ENCODE peak calls at places on chromosomes 5 and 9, in five cellular contexts. O, L, M, X and K are unnamed samples.

GRCh38 chr5:103667068-103667467 is 104.5 kb upstream of the NUDT12 start:
- DNase-seq in O (no peak), L (peak), M (no peak), X (peak), K (no peak)

GRCh38 chr9:38018964-38019602 is 49.9 kb downstream of the SHB start:
- DNase-seq in O (no peak), L (no peak), M (peak), X (peak), K (no peak)

GRCh38 chr5:84301535-84301934 is 83.1 kb downstream of the EDIL3 start:
- DNase-seq in O (no peak), L (no peak), M (no peak), X (no peak), K (no peak)

GRCh38 chr5:110165366-110165765 is 475.6 kb downstream of the MAN2A1 start:
- DNase-seq in O (no peak), L (no peak), M (no peak), X (no peak), K (no peak)

GRCh38 chr5:89133975-89134374 is 251.0 kb upstream of the MEF2C start:
- DNase-seq in O (no peak), L (no peak), M (no peak), X (no peak), K (no peak)

GRCh38 chr9:113903514-113904077 is 27.5 kb downstream of the ZNF618 start:
- DNase-seq in O (no peak), L (no peak), M (no peak), X (no peak), K (no peak)

GRCh38 chr5:79878721-79879336 is 112.2 kb downstream of the MTX3 start:
- DNase-seq in O (peak), L (no peak), M (no peak), X (peak), K (peak)

GRCh38 chr5:61052870-61053269 is 107.9 kb downstream of the NDUFAF2 start:
- DNase-seq in O (no peak), L (peak), M (no peak), X (peak), K (peak)

GRCh38 chr5:9062873-9063272 is 483.0 kb downstream of the SEMA5A start:
- DNase-seq in O (no peak), L (no peak), M (no peak), X (no peak), K (no peak)

GRCh38 chr9:69462394-69462793 is 137.4 kb downstream of the ENTREP1 start:
- DNase-seq in O (no peak), L (no peak), M (no peak), X (no peak), K (no peak)

GRCh38 chr9:122780026-122780425 is 8.7 kb upstream of the OR5C1 start:
- DNase-seq in O (no peak), L (peak), M (no peak), X (no peak), K (no peak)

GRCh38 chr5:108669493-108669892 is 78.2 kb upstream of the FER start:
- DNase-seq in O (no peak), L (no peak), M (no peak), X (no peak), K (no peak)

GRCh38 chr9:14515564-14516198 is 177.6 kb downstream of the ZDHHC21 start:
- DNase-seq in O (peak), L (no peak), M (no peak), X (no peak), K (peak)

GRCh38 chr5:145531038-145531734 is 304.0 kb downstream of the PRELID2 start:
- DNase-seq in O (no peak), L (peak), M (no peak), X (peak), K (no peak)

GRCh38 chr9:133460405-133461175 is 812 bp downstream of the CACFD1 start:
- DNase-seq in O (peak), L (peak), M (peak), X (peak), K (peak)

GRCh38 chr5:68565427-68565826 is 349.9 kb downstream of the PIK3R1 start:
- DNase-seq in O (no peak), L (no peak), M (no peak), X (no peak), K (no peak)

GRCh38 chr9:89923961-89924504 is 319.2 kb downstream of the GADD45G start:
- DNase-seq in O (no peak), L (peak), M (no peak), X (peak), K (peak)

GRCh38 chr5:112142769-112143270 is 276.3 kb downstream of the EPB41L4A start:
- DNase-seq in O (no peak), L (no peak), M (no peak), X (no peak), K (no peak)

GRCh38 chr5:43313854-43314457 is 744 bp upstream of the HMGCS1 start:
- DNase-seq in O (peak), L (no peak), M (no peak), X (no peak), K (no peak)

GRCh38 chr5:149802008-149802407 is 71.9 kb downstream of the PPARGC1B start:
- DNase-seq in O (no peak), L (no peak), M (no peak), X (no peak), K (no peak)

GRCh38 chr9:26753971-26754370 is 138.6 kb downstream of the CAAP1 start:
- DNase-seq in O (no peak), L (no peak), M (no peak), X (no peak), K (peak)

GRCh38 chr9:21037278-21037677 is 5.8 kb upstream of the HACD4 start:
- DNase-seq in O (no peak), L (no peak), M (no peak), X (no peak), K (peak)

GRCh38 chr9:136902259-136902821 is 16.0 kb downstream of the TRAF2 start:
- DNase-seq in O (peak), L (peak), M (no peak), X (peak), K (no peak)

GRCh38 chr5:59095480-59095879 is 512.6 kb downstream of the RAB3C start:
- DNase-seq in O (no peak), L (no peak), M (no peak), X (peak), K (no peak)

GRCh38 chr5:45795458-45795857 is 99.3 kb upstream of the HCN1 start:
- DNase-seq in O (no peak), L (no peak), M (no peak), X (no peak), K (peak)

GRCh38 chr5:60487466-60487865 is 212.5 kb downstream of the DEPDC1B start:
- DNase-seq in O (no peak), L (no peak), M (no peak), X (no peak), K (no peak)

GRCh38 chr9:113973226-113973625 is 97.1 kb downstream of the ZNF618 start:
- DNase-seq in O (no peak), L (no peak), M (no peak), X (no peak), K (no peak)

GRCh38 chr5:160450164-160450932 is 28.7 kb downstream of the PTTG1 start:
- DNase-seq in O (no peak), L (no peak), M (no peak), X (no peak), K (no peak)

GRCh38 chr5:158207733-158208132 is 348.8 kb upstream of the CLINT1 start:
- DNase-seq in O (no peak), L (no peak), M (no peak), X (no peak), K (no peak)

GRCh38 chr5:158203256-158203655 is 344.3 kb upstream of the CLINT1 start:
- DNase-seq in O (no peak), L (no peak), M (no peak), X (no peak), K (peak)

GRCh38 chr5:158209219-158209908 is 350.4 kb upstream of the CLINT1 start:
- DNase-seq in O (no peak), L (no peak), M (no peak), X (no peak), K (no peak)

GRCh38 chr5:158200624-158201023 is 341.7 kb upstream of the CLINT1 start:
- DNase-seq in O (no peak), L (no peak), M (no peak), X (no peak), K (no peak)

GRCh38 chr5:158205992-158206391 is 347.0 kb upstream of the CLINT1 start:
- DNase-seq in O (no peak), L (no peak), M (no peak), X (no peak), K (no peak)
- H2AK5ac ChIP-seq in O (no peak), L (no peak), M (no peak), X (no peak), K (no peak)

GRCh38 chr9:33349743-33350142 is 52.6 kb downstream of the AQP7 start:
- DNase-seq in O (no peak), L (peak), M (no peak), X (peak), K (no peak)
- H2AK5ac ChIP-seq in O (no peak), L (no peak), M (no peak), X (no peak), K (no peak)

GRCh38 chr9:129719135-129719534 is 33.7 kb downstream of the PTGES start:
- DNase-seq in O (peak), L (no peak), M (no peak), X (no peak), K (peak)

GRCh38 chr9:129720181-129720864 is 32.5 kb downstream of the PTGES start:
- DNase-seq in O (peak), L (no peak), M (no peak), X (no peak), K (peak)

GRCh38 chr9:129716091-129716490 is 36.8 kb downstream of the PTGES start:
- DNase-seq in O (no peak), L (no peak), M (no peak), X (no peak), K (no peak)

GRCh38 chr9:129718647-129719046 is 34.2 kb downstream of the PTGES start:
- DNase-seq in O (no peak), L (no peak), M (no peak), X (no peak), K (no peak)

GRCh38 chr9:129717991-129718390 is 34.9 kb downstream of the PTGES start:
- DNase-seq in O (no peak), L (no peak), M (no peak), X (no peak), K (no peak)
- H2AK5ac ChIP-seq in O (no peak), L (no peak), M (peak), X (no peak), K (no peak)

GRCh38 chr9:129145316-129145715 is 32.7 kb downstream of the IER5L start:
- DNase-seq in O (no peak), L (no peak), M (no peak), X (peak), K (no peak)
- H2AK5ac ChIP-seq in O (no peak), L (peak), M (peak), X (peak), K (no peak)